ENCODE peak calls at places on chromosomes 13 and 19, in four cellular contexts. M is uterus, T is hepatocyte, S is cardiac muscle cell. X is an unnamed sample. For H3K36me3, the result is how much of the 10 kb centered on the place peaks cover.

GRCh38 chr19:51012661-51013190 is 6.8 kb downstream of the KLK10 start:
- DNase-seq in S (no peak), M (no peak), T (no peak), X (peak)

GRCh38 chr13:30191491-30192100 is 115.8 kb downstream of the KATNAL1 start:
- DNase-seq in M (no peak), S (no peak), T (peak), X (peak)

GRCh38 chr13:99122171-99122570 is 78.5 kb upstream of the UBAC2 start:
- DNase-seq in S (no peak), T (no peak), M (no peak), X (no peak)

GRCh38 chr13:67136157-67136556 is 94.0 kb downstream of the PCDH9 start:
- DNase-seq in M (no peak), S (peak), T (no peak), X (no peak)

GRCh38 chr13:25192936-25193335 is 20.8 kb upstream of the AMER2 start:
- DNase-seq in S (no peak), M (no peak), T (no peak), X (no peak)

GRCh38 chr19:13299838-13300237 is 149.6 kb downstream of the IER2 start:
- DNase-seq in S (no peak), T (no peak), M (no peak), X (no peak)

GRCh38 chr19:49492573-49493411 is 3.4 kb upstream of the RPS11 start:
- DNase-seq in M (no peak), T (no peak), S (no peak), X (peak)

GRCh38 chr13:66794340-66795031 is 435.6 kb downstream of the PCDH9 start:
- DNase-seq in M (no peak), T (no peak), S (no peak), X (no peak)

GRCh38 chr13:44843403-44843802 is 145.9 kb downstream of the NUFIP1 start:
- DNase-seq in S (no peak), T (no peak), M (no peak), X (peak)

GRCh38 chr13:21541980-21542379 is 62.0 kb downstream of the MICU2 start:
- DNase-seq in T (no peak), M (no peak), S (peak), X (no peak)

GRCh38 chr13:111153977-111154332 is 38.8 kb downstream of the ARHGEF7 start:
- DNase-seq in S (no peak), T (no peak), M (no peak), X (peak)
- TF ChIP-seq CTCF in S (peak), T (peak), M (no peak), X (no peak)

DNA sequence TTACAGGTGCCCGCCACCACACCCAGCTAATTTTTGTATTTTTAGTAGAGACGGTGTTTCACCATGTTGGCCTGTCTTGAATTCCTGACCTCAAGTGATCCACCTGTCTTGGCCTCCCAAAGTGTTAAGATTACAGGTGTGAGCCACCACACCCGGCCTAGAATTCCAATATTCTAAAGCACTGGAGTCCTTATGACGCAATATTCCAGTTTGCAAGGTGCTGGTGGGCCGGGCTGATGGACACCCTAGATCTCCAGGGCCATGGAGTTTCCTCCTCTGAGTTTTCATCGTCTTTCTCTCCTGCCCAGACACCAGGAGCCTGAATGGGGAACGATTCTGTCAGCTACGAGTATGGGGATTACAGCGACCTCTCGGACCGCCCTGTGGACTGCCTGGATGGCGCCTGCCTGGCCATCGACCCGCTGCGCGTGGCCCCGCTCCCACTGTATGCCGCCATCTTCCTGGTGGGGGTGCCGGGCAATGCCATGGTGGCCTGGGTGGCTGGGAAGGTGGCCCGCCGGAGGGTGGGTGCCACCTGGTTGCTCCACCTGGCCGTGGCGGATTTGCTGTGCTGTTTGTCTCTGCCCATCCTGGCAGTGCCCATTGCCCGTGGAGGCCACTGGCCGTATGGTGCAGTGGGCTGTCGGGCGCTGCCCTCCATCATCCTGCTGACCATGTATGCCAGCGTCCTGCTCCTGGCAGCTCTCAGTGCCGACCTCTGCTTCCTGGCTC is 8.5 kb upstream of the DHX34 start:
- DNase-seq in T (no peak), M (no peak), S (no peak), X (no peak)
- H3K4me3 ChIP-seq in T (no peak), M (no peak), S (no peak), X (no peak)

GRCh38 chr19:19823916-19824315 is 2.4 kb upstream of the ZNF506 start:
- DNase-seq in T (no peak), S (no peak), M (no peak), X (no peak)

GRCh38 chr19:19822148-19822429 is 539 bp upstream of the ZNF506 start:
- DNase-seq in S (peak), T (no peak), M (no peak), X (no peak)

GRCh38 chr19:19821366-19822147 is at the start of gene ZNF506:
- DNase-seq in T (peak), M (peak), S (peak), X (peak)

GRCh38 chr19:19826875-19827274 is 5.3 kb upstream of the ZNF506 start:
- DNase-seq in T (no peak), M (no peak), S (no peak), X (no peak)
- H3K36me3 ChIP-seq in T (under half), M (under half), S (under half), X (under half)

GRCh38 chr13:41071775-41072174 is 10.5 kb downstream of the WBP4 start:
- DNase-seq in S (no peak), M (no peak), T (no peak), X (no peak)

GRCh38 chr13:41077475-41077874 is 16.2 kb downstream of the WBP4 start:
- DNase-seq in S (no peak), T (no peak), M (no peak), X (no peak)

GRCh38 chr13:41074523-41074922 is 13.2 kb downstream of the WBP4 start:
- DNase-seq in S (no peak), M (no peak), T (no peak), X (no peak)

GRCh38 chr13:41075485-41075884 is 14.2 kb downstream of the WBP4 start:
- DNase-seq in S (no peak), T (no peak), M (no peak), X (no peak)

GRCh38 chr13:41075034-41075433 is 13.7 kb downstream of the WBP4 start:
- DNase-seq in M (no peak), S (peak), T (peak), X (peak)
- TF ChIP-seq CTCF in M (peak), S (peak), T (peak), X (peak)

GRCh38 chr19:54388001-54388802 is 23.5 kb upstream of the LAIR1 start:
- DNase-seq in T (no peak), M (no peak), S (no peak), X (no peak)
- H3K4me3 ChIP-seq in T (no peak), M (no peak), S (no peak), X (no peak)

DNA sequence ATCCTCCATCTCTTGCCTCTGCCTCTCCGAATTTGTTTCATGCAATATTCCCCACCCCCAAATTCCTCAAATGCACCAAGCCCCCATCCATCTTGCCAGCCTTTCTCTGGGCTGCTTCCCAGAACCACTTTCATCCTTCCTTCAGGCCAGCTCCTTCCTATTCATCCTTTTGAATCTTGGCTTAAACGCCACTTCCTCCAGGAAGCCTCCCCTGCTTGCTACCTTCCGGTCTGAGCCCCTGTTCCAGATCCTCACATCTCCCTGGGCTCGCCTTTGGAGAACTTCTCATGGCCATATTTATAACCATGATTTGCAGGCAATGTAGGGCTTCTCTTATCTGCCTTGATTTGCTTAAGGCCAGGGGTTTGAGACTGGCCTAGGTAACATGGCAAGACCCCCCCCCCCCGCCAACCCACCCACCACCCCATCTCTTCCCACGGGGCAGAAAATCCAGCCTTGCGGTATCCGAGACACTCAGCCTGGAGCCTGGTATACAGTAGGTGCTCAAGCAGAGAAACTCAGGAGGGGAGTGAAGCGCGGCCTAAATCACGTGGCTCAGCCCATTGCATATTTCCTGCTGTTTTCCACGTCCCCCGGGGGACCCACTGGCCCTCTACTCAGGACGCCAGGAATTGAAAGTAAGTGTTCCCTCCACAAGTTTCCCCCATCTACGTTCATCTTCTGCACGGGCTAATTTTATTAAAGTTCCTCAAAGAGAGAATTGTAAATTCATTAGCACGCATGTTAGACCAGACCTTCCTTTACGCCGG is 151.9 kb downstream of the PTPRS start:
- DNase-seq in M (no peak), T (no peak), S (no peak), X (no peak)
- H3K36me3 ChIP-seq in M (under half), T (under half), S (under half), X (under half)

DNA sequence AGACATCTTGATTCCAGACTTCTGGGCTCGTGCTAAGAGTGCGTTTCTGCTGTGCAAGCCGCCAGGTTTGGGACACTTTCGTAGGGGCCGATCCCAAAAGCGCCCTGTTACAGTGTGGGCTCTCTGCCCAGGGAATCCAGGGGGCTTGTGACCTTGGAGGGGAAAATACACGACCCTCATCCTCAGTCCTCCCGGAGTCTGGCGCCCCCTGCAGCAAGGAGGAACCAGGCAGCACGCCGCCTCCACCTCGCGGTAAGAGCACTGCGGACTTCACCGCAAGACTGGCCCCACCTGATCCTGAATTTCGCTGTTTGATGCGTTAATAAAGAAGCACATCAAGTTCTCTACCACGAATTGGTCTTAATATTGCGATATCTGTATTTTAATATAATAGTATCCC is 5.2 kb downstream of the POLRMT start:
- DNase-seq in M (no peak), S (no peak), T (no peak), X (no peak)
- TF ChIP-seq CTCF in M (no peak), S (peak), T (peak), X (peak)

X was measured in bronchial epithelial cell.